ENCODE peak calls at places on chromosome 2, in five cellular contexts. P is uterus, C is IMR-90, J is HepG2, Z is A549. R is an unnamed sample.
A peak's percentile ranks its signal among the peaks of the same experiment; 100 is the strongest.

GRCh38 chr2:200741468-200742202 is 70.1 kb upstream of the BZW1 start:
- DNase-seq in J (peak; percentile 87), Z (no peak), P (no peak), C (no peak), R (no peak)

GRCh38 chr2:220296174-220296573 is 668.7 kb downstream of the SLC4A3 start:
- DNase-seq in J (no peak), Z (no peak), C (peak; percentile 27), P (no peak), R (no peak)

GRCh38 chr2:2777876-2778275 is 446.8 kb upstream of the MYT1L start:
- DNase-seq in C (no peak), J (no peak), Z (no peak), P (no peak), R (no peak)

GRCh38 chr2:235223011-235223410 is 270.8 kb upstream of the AGAP1 start:
- DNase-seq in C (no peak), Z (no peak), J (no peak), P (no peak), R (no peak)

GRCh38 chr2:65974067-65974723 is 460.7 kb upstream of the MEIS1 start:
- DNase-seq in Z (no peak), C (no peak), P (no peak), J (no peak), R (no peak)

GRCh38 chr2:20930928-20931327 is 108.0 kb upstream of the LDAH start:
- DNase-seq in P (no peak), J (peak; percentile 35), C (peak; percentile 36), Z (no peak), R (no peak)

GRCh38 chr2:3751281-3751680 is 47.9 kb downstream of the DCDC2C start:
- DNase-seq in C (no peak), Z (no peak), P (no peak), J (no peak), R (no peak)

GRCh38 chr2:5368263-5368662 is 323.9 kb upstream of the SOX11 start:
- DNase-seq in P (no peak), Z (no peak), C (no peak), J (no peak), R (no peak)

GRCh38 chr2:190648289-190649034 is 421 bp upstream of the NAB1 start:
- DNase-seq in J (peak; percentile 58), P (peak; percentile 93), C (peak; percentile 88), Z (peak; percentile 74), R (peak; percentile 95)

GRCh38 chr2:190651413-190651812 is 2.5 kb downstream of the NAB1 start:
- DNase-seq in P (no peak), C (no peak), Z (no peak), J (no peak), R (no peak)

GRCh38 chr2:190646780-190647626 is 1.9 kb upstream of the NAB1 start:
- DNase-seq in C (no peak), P (no peak), J (no peak), Z (no peak), R (no peak)

GRCh38 chr2:190649798-190650390 is 1.0 kb downstream of the NAB1 start:
- DNase-seq in C (peak; percentile 43), P (no peak), Z (peak; percentile 13), J (peak; percentile 47), R (no peak)

DNA sequence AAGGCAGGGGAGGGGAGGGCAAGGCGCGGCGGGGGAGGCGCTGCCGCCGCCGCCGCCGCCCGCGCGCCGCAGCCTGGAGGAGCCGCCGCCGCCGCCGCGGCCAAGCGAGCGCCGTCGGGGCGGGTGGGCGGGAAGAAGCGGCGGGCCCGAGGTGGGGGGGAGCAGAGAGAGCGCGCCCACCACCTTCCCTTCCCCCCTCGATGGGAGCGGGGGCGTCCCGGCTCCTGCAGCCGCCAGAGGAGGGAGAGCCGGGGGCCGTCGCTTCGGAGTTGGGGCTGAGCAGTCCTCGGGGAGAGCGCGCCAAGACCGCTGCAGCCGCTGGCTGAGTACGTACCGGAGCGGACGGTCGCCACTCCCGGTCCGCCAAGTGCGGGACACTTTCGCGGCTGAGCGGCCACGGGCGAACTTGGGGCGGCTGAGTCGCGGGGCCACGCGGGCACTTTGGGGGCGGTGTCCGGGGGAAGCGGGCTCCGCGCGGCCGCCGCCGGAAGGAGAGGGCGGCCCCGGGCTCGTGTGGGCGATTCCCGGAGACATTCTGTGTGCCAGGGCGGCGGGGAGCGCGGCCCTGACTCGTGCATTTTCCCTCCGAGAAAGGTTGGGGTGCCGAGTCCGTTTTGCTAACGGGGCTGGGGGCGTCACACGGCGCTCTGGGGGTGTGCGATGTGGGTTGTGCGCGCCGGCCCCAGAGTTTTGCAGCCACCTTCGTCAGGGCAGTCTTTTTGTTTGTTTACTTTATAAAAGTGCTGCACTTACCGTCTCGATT is at the start of gene NAB1:
- DNase-seq in C (peak; percentile 44), J (peak; percentile 15), Z (peak; percentile 31), P (peak; percentile 58), R (peak; percentile 54)
- TF ChIP-seq POLR2A in C (peak; percentile 54), J (no peak), Z (no peak), P (peak; percentile 28), R (no peak)

DNA sequence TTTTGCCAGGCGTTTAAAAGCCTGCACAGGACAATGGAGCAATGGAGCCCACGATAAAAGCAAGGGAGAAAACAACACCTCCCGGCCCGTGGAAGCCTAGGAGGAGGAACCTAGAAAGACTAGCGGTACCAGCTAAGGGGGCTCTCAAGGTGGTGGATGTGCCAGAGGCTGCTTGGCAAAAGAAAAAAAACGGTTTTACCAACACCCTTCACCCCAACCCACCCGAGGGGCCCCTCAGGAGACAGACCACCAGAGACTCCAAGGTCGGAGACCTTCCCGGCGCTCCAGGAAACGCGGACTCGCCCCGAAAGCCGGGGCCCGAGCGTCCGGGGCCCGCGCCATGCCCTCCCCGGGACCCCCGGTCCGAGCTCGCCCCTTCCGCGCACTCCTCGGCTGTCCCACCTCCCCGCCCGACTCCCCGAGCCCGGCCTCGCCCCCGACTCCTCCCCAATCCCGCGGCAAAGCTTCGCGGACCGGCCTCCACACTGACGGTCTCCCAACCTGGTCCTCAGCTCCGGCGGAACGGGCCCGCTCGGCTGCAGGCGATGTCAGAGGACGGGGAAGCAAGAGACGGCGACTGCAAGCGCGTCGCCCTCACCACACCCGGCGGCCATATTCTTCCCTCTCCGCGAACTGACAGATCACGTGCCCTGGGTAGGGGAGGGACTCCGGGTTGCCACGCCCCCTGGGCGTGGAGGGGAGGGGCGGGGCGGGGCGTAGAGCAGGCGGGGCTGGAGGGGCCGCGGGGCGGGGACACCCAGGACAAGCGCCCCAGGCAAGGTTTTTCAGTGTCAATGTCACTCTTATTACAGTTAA is at the start of gene KIDINS220:
- DNase-seq in Z (peak; percentile 96), C (peak; percentile 77), J (peak; percentile 75), P (peak; percentile 84), R (peak; percentile 87)
- TF ChIP-seq POLR2A in Z (peak; percentile 96), C (peak; percentile 66), J (peak; percentile 95), P (peak; percentile 78), R (peak; percentile 91)

GRCh38 chr2:71331581-71332412 is at the start of gene ZNF638:
- DNase-seq in C (peak; percentile 89), P (peak; percentile 92), J (peak; percentile 90), Z (peak; percentile 92), R (peak; percentile 96)
- TF ChIP-seq POLR2A in C (peak; percentile 87), P (peak; percentile 93), J (peak; percentile 93), Z (peak; percentile 90), R (no peak)

GRCh38 chr2:74204436-74204835 is 6.0 kb downstream of the MTHFD2 start:
- DNase-seq in C (no peak), J (no peak), P (no peak), Z (no peak), R (no peak)

GRCh38 chr2:74199871-74200305 is 1.5 kb downstream of the MTHFD2 start:
- DNase-seq in J (no peak), C (peak; percentile 12), P (no peak), Z (no peak), R (no peak)

GRCh38 chr2:74201196-74201595 is 2.8 kb downstream of the MTHFD2 start:
- DNase-seq in J (no peak), C (no peak), P (peak; percentile 51), Z (no peak), R (no peak)

GRCh38 chr2:74199275-74199701 is 873 bp downstream of the MTHFD2 start:
- DNase-seq in C (no peak), Z (no peak), J (no peak), P (no peak), R (no peak)

GRCh38 chr2:74201596-74201995 is 3.2 kb downstream of the MTHFD2 start:
- DNase-seq in C (peak; percentile 66), Z (no peak), P (peak; percentile 67), J (no peak), R (peak; percentile 34)
- TF ChIP-seq POLR2A in C (no peak), Z (no peak), P (no peak), J (no peak), R (no peak)

GRCh38 chr2:73984922-73985317 is 210 bp downstream of the TET3 start:
- DNase-seq in J (peak; percentile 26), Z (peak; percentile 36), C (no peak), P (peak; percentile 38), R (peak; percentile 68)
- TF ChIP-seq POLR2A in J (peak; percentile 64), Z (peak; percentile 34), C (no peak), P (no peak), R (no peak)

GRCh38 chr2:43675646-43676321 is 445 bp downstream of the C1GALT1C1L start:
- DNase-seq in Z (no peak), P (no peak), C (no peak), J (no peak), R (no peak)

GRCh38 chr2:43676322-43677050 is at the start of gene C1GALT1C1L:
- DNase-seq in P (peak; percentile 82), Z (peak; percentile 43), C (peak; percentile 66), J (peak; percentile 22), R (peak; percentile 66)
- TF ChIP-seq POLR2A in P (peak; percentile 29), Z (peak; percentile 47), C (no peak), J (peak; percentile 58), R (no peak)

GRCh38 chr2:27085062-27085669 is 1.4 kb upstream of the KHK start:
- DNase-seq in Z (no peak), P (peak; percentile 40), J (no peak), C (no peak), R (no peak)

GRCh38 chr2:27086722-27087446 is at the start of gene KHK:
- DNase-seq in C (no peak), P (peak; percentile 73), J (peak; percentile 58), Z (peak; percentile 94), R (peak; percentile 51)

GRCh38 chr2:27085670-27086089 is 892 bp upstream of the KHK start:
- DNase-seq in J (no peak), P (peak; percentile 75), Z (peak; percentile 87), C (peak; percentile 45), R (peak; percentile 81)

GRCh38 chr2:27087823-27088410 is 1.3 kb downstream of the KHK start:
- DNase-seq in Z (no peak), P (no peak), J (no peak), C (no peak), R (no peak)

GRCh38 chr2:27086090-27086721 is 366 bp upstream of the KHK start:
- DNase-seq in C (peak; percentile 86), P (peak; percentile 92), Z (peak; percentile 97), J (peak; percentile 87), R (peak; percentile 96)
- TF ChIP-seq POLR2A in C (no peak), P (peak; percentile 61), Z (peak; percentile 41), J (no peak), R (peak; percentile 69)

R was measured in heart left ventricle.